ENCODE peak calls at places on chromosomes 6 and 20, in seven cellular contexts. One of them, this sample, is unnamed.

GRCh38 chr6:31713991-31714684 is 1.0 kb upstream of the LY6G6D start:
- DNase-seq in neural progenitor cell: peak; percentile 62
- DNase-seq in activated naive CD8-positive, alpha-beta T cell treated with anti-CD3 and anti-CD28 coated beads, Interleukin-2, amount 50 U/mL, for 24 hours: no peak
- DNase-seq in non-pigmented ciliary epithelial cell: no peak
- DNase-seq in HL-60: no peak
- DNase-seq in OCI-LY7: no peak
- DNase-seq in GM04504: no peak
- DNase-seq in this sample: no peak

GRCh38 chr20:64111841-64112641 is 4.7 kb upstream of the NPBWR2 start:
- DNase-seq in neural progenitor cell: no peak
- DNase-seq in activated naive CD8-positive, alpha-beta T cell treated with anti-CD3 and anti-CD28 coated beads, Interleukin-2, amount 50 U/mL, for 24 hours: no peak
- DNase-seq in non-pigmented ciliary epithelial cell: no peak
- DNase-seq in HL-60: no peak
- DNase-seq in OCI-LY7: no peak
- DNase-seq in GM04504: no peak
- DNase-seq in this sample: peak; percentile 61

GRCh38 chr6:121516331-121516730 is 80.9 kb downstream of the GJA1 start:
- DNase-seq in neural progenitor cell: no peak
- DNase-seq in activated naive CD8-positive, alpha-beta T cell treated with anti-CD3 and anti-CD28 coated beads, Interleukin-2, amount 50 U/mL, for 24 hours: no peak
- DNase-seq in non-pigmented ciliary epithelial cell: no peak
- DNase-seq in HL-60: no peak
- DNase-seq in OCI-LY7: no peak
- DNase-seq in GM04504: no peak
- DNase-seq in this sample: no peak

GRCh38 chr20:645318-646106 is 7.5 kb downstream of the SRXN1 start:
- DNase-seq in neural progenitor cell: peak; percentile 86
- DNase-seq in activated naive CD8-positive, alpha-beta T cell treated with anti-CD3 and anti-CD28 coated beads, Interleukin-2, amount 50 U/mL, for 24 hours: peak; percentile 83
- DNase-seq in non-pigmented ciliary epithelial cell: no peak
- DNase-seq in HL-60: peak; percentile 61
- DNase-seq in OCI-LY7: peak; percentile 76
- DNase-seq in GM04504: no peak
- DNase-seq in this sample: peak; percentile 81

GRCh38 chr6:15184441-15184861 is 61.4 kb upstream of the JARID2 start:
- DNase-seq in neural progenitor cell: no peak
- DNase-seq in activated naive CD8-positive, alpha-beta T cell treated with anti-CD3 and anti-CD28 coated beads, Interleukin-2, amount 50 U/mL, for 24 hours: peak; percentile 7
- DNase-seq in non-pigmented ciliary epithelial cell: no peak
- DNase-seq in HL-60: no peak
- DNase-seq in OCI-LY7: no peak
- DNase-seq in GM04504: no peak
- DNase-seq in this sample: no peak

GRCh38 chr6:15316754-15317153 is 70.9 kb downstream of the JARID2 start:
- DNase-seq in neural progenitor cell: no peak
- DNase-seq in activated naive CD8-positive, alpha-beta T cell treated with anti-CD3 and anti-CD28 coated beads, Interleukin-2, amount 50 U/mL, for 24 hours: no peak
- DNase-seq in non-pigmented ciliary epithelial cell: no peak
- DNase-seq in HL-60: no peak
- DNase-seq in OCI-LY7: no peak
- DNase-seq in GM04504: no peak
- DNase-seq in this sample: no peak

GRCh38 chr20:5044075-5044620 is 42.8 kb upstream of the SLC23A2 start:
- DNase-seq in neural progenitor cell: no peak
- DNase-seq in activated naive CD8-positive, alpha-beta T cell treated with anti-CD3 and anti-CD28 coated beads, Interleukin-2, amount 50 U/mL, for 24 hours: no peak
- DNase-seq in non-pigmented ciliary epithelial cell: no peak
- DNase-seq in HL-60: no peak
- DNase-seq in OCI-LY7: peak; percentile 15
- DNase-seq in GM04504: no peak
- DNase-seq in this sample: no peak

GRCh38 chr6:220736-221475 is 71.4 kb upstream of the DUSP22 start:
- DNase-seq in neural progenitor cell: no peak
- DNase-seq in activated naive CD8-positive, alpha-beta T cell treated with anti-CD3 and anti-CD28 coated beads, Interleukin-2, amount 50 U/mL, for 24 hours: no peak
- DNase-seq in non-pigmented ciliary epithelial cell: no peak
- DNase-seq in HL-60: no peak
- DNase-seq in OCI-LY7: peak; percentile 44
- DNase-seq in GM04504: no peak
- DNase-seq in this sample: peak; percentile 30

GRCh38 chr6:52157301-52157930 is 28.8 kb upstream of the IL17A start:
- DNase-seq in neural progenitor cell: no peak
- DNase-seq in activated naive CD8-positive, alpha-beta T cell treated with anti-CD3 and anti-CD28 coated beads, Interleukin-2, amount 50 U/mL, for 24 hours: peak; percentile 38
- DNase-seq in non-pigmented ciliary epithelial cell: no peak
- DNase-seq in HL-60: no peak
- DNase-seq in OCI-LY7: no peak
- DNase-seq in GM04504: no peak
- DNase-seq in this sample: no peak

GRCh38 chr6:170162771-170163404 is 128.0 kb downstream of the DLL1 start:
- DNase-seq in neural progenitor cell: no peak
- DNase-seq in activated naive CD8-positive, alpha-beta T cell treated with anti-CD3 and anti-CD28 coated beads, Interleukin-2, amount 50 U/mL, for 24 hours: no peak
- DNase-seq in non-pigmented ciliary epithelial cell: no peak
- DNase-seq in HL-60: no peak
- DNase-seq in OCI-LY7: no peak
- DNase-seq in GM04504: no peak
- DNase-seq in this sample: no peak

GRCh38 chr20:3092611-3093379 is 8.3 kb upstream of the AVP start:
- DNase-seq in neural progenitor cell: peak; percentile 45
- DNase-seq in activated naive CD8-positive, alpha-beta T cell treated with anti-CD3 and anti-CD28 coated beads, Interleukin-2, amount 50 U/mL, for 24 hours: peak; percentile 51
- DNase-seq in non-pigmented ciliary epithelial cell: no peak
- DNase-seq in HL-60: no peak
- DNase-seq in OCI-LY7: no peak
- DNase-seq in GM04504: no peak
- DNase-seq in this sample: no peak